ENCODE peak calls at places on chromosomes 5 and 9, in six cellular contexts. Z, Q, N, R, O and E are unnamed samples.

GRCh38 chr5:75567710-75568109 is 43.5 kb upstream of the ANKDD1B start:
- DNase-seq in Z (peak; percentile 76), Q (no peak), N (peak; percentile 26), R (no peak), O (peak; percentile 72), E (no peak)

GRCh38 chr9:120928015-120928719 is 1.6 kb upstream of the TRAF1 start:
- DNase-seq in Z (peak; percentile 68), Q (no peak), N (no peak), R (peak; percentile 40), O (no peak), E (peak; percentile 72)

GRCh38 chr5:150801117-150801927 is 22.8 kb downstream of the SMIM3 start:
- DNase-seq in Z (peak; percentile 70), Q (peak; percentile 91), N (peak; percentile 90), R (no peak), O (peak; percentile 74), E (peak; percentile 84)

GRCh38 chr9:96874947-96875459 is 20.7 kb upstream of the ZNF782 start:
- DNase-seq in Z (peak; percentile 93), Q (no peak), N (no peak), R (no peak), O (no peak), E (no peak)

GRCh38 chr5:123359866-123360569 is 63.2 kb downstream of the CEP120 start:
- DNase-seq in Z (no peak), Q (no peak), N (no peak), R (no peak), O (no peak), E (no peak)

GRCh38 chr5:175582697-175583096 is 75.2 kb upstream of the HRH2 start:
- DNase-seq in Z (peak; percentile 23), Q (no peak), N (no peak), R (no peak), O (peak; percentile 79), E (peak; percentile 22)

GRCh38 chr9:114288233-114289051 is 34.5 kb upstream of the ORM1 start:
- DNase-seq in Z (peak; percentile 86), Q (peak; percentile 53), N (peak; percentile 57), R (peak; percentile 43), O (peak; percentile 91), E (peak; percentile 75)

GRCh38 chr5:142871056-142871879 is 101.1 kb downstream of the ARHGAP26 start:
- DNase-seq in Z (peak; percentile 51), Q (no peak), N (no peak), R (no peak), O (no peak), E (no peak)

GRCh38 chr9:104795082-104795481 is 31.2 kb downstream of the NIPSNAP3B start:
- DNase-seq in Z (no peak), Q (no peak), N (no peak), R (no peak), O (peak; percentile 12), E (no peak)

GRCh38 chr5:79418276-79418675 is 95.7 kb downstream of the HOMER1 start:
- DNase-seq in Z (no peak), Q (no peak), N (no peak), R (no peak), O (no peak), E (no peak)

GRCh38 chr5:37710965-37711364 is 128.9 kb downstream of the GDNF start:
- DNase-seq in Z (peak; percentile 15), Q (no peak), N (no peak), R (no peak), O (no peak), E (no peak)

GRCh38 chr9:86128235-86128822 is 29.0 kb upstream of the GOLM1 start:
- DNase-seq in Z (peak; percentile 54), Q (no peak), N (no peak), R (no peak), O (no peak), E (no peak)

GRCh38 chr9:124518116-124518515 is 10.9 kb upstream of the NR5A1 start:
- DNase-seq in Z (no peak), Q (no peak), N (no peak), R (no peak), O (no peak), E (no peak)

GRCh38 chr9:89720721-89721660 is 116.2 kb downstream of the GADD45G start:
- DNase-seq in Z (no peak), Q (no peak), N (no peak), R (no peak), O (no peak), E (no peak)

GRCh38 chr5:11062379-11062778 is 301.3 kb upstream of the DAP start:
- DNase-seq in Z (peak; percentile 64), Q (no peak), N (peak; percentile 39), R (no peak), O (no peak), E (no peak)

GRCh38 chr5:156753846-156754245 is 96.2 kb upstream of the PPP1R2B start:
- DNase-seq in Z (no peak), Q (no peak), N (peak; percentile 30), R (no peak), O (no peak), E (no peak)

GRCh38 chr5:89343666-89344065 is 460.7 kb upstream of the MEF2C start:
- DNase-seq in Z (no peak), Q (no peak), N (no peak), R (no peak), O (no peak), E (no peak)

GRCh38 chr9:94945191-94946144 is 219.0 kb downstream of the AOPEP start:
- DNase-seq in Z (peak; percentile 77), Q (no peak), N (peak; percentile 40), R (no peak), O (peak; percentile 91), E (peak; percentile 30)

GRCh38 chr9:134630393-134630790 is 11.2 kb upstream of the COL5A1 start:
- DNase-seq in Z (no peak), Q (no peak), N (no peak), R (no peak), O (peak; percentile 48), E (peak; percentile 38)